ENCODE peak calls at places on chromosomes 11 and 22, in nine cellular contexts. E is fibroblast of lung, B is endothelial cell, Z is neural crest cell, P is astrocyte of the spinal cord, G is AG10803, S is GM10248, U is heart left ventricle, W is IMR-90. T is an unnamed sample.

GRCh38 chr11:1298695-1299492 is 10.5 kb downstream of the TOLLIP start:
- DNase-seq in E (peak), B (no peak), Z (no peak), P (no peak), G (peak), S (no peak), U (peak), W (peak), T (no peak)

GRCh38 chr11:88042238-88043032 is 132.8 kb downstream of the RAB38 start:
- DNase-seq in E (no peak), B (no peak), Z (no peak), P (no peak), G (no peak), S (no peak), U (no peak), W (no peak), T (no peak)

GRCh38 chr22:41222846-41223507 is 17.8 kb downstream of the CHADL start:
- DNase-seq in E (no peak), B (no peak), Z (no peak), P (no peak), G (no peak), S (no peak), U (no peak), W (no peak), T (no peak)

GRCh38 chr11:118202599-118203422 is 22.0 kb downstream of the JAML start:
- DNase-seq in E (no peak), B (no peak), Z (no peak), P (no peak), G (no peak), S (no peak), U (no peak), W (no peak), T (no peak)

GRCh38 chr11:11988099-11988651 is 20.3 kb downstream of the DKK3 start:
- DNase-seq in E (peak), B (no peak), Z (no peak), P (peak), G (peak), S (no peak), U (no peak), W (peak), T (no peak)

GRCh38 chr11:12276356-12276755 is 101.0 kb upstream of the PARVA start:
- DNase-seq in E (no peak), B (no peak), Z (no peak), P (no peak), G (no peak), S (no peak), U (no peak), W (no peak), T (no peak)

GRCh38 chr22:35629406-35630234 is 12.5 kb upstream of the MB start:
- DNase-seq in E (peak), B (no peak), Z (no peak), P (peak), G (peak), S (peak), U (peak), W (peak), T (no peak)

GRCh38 chr11:91265946-91266345 is 958.7 kb upstream of the FAT3 start:
- DNase-seq in E (peak), B (no peak), Z (no peak), P (no peak), G (no peak), S (no peak), U (no peak), W (no peak), T (no peak)

GRCh38 chr11:43579171-43579918 is 101.2 kb upstream of the HSD17B12 start:
- DNase-seq in E (peak), B (peak), Z (no peak), P (peak), G (no peak), S (peak), U (no peak), W (peak), T (no peak)

GRCh38 chr11:110566577-110566976 is 136.8 kb downstream of the FDX1 start:
- DNase-seq in E (no peak), B (no peak), Z (no peak), P (no peak), G (no peak), S (no peak), U (no peak), W (no peak), T (no peak)

GRCh38 chr11:21278840-21279239 is 609.5 kb downstream of the NELL1 start:
- DNase-seq in E (no peak), B (no peak), Z (no peak), P (no peak), G (no peak), S (no peak), U (no peak), W (no peak), T (no peak)

GRCh38 chr11:111939836-111940604 is 2.9 kb downstream of the DIXDC1 start:
- DNase-seq in E (peak), B (no peak), Z (no peak), P (peak), G (peak), S (no peak), U (no peak), W (peak), T (no peak)

GRCh38 chr11:67276821-67277230 is 10.6 kb downstream of the GRK2 start:
- DNase-seq in E (peak), B (no peak), Z (no peak), P (peak), G (peak), S (peak), U (no peak), W (peak), T (no peak)

GRCh38 chr11:34380696-34381095 is 22.9 kb upstream of the ABTB2 start:
- DNase-seq in E (no peak), B (no peak), Z (no peak), P (peak), G (peak), S (no peak), U (no peak), W (peak), T (no peak)

GRCh38 chr11:26626346-26626745 is 54.3 kb upstream of the MUC15 start:
- DNase-seq in E (peak), B (no peak), Z (no peak), P (peak), G (peak), S (no peak), U (no peak), W (no peak), T (no peak)

GRCh38 chr11:92707173-92707619 is 262.3 kb upstream of the MTNR1B start:
- DNase-seq in E (no peak), B (no peak), Z (no peak), P (no peak), G (no peak), S (no peak), U (no peak), W (no peak), T (no peak)

GRCh38 chr11:29809121-29809520 is 207.7 kb downstream of the KCNA4 start:
- DNase-seq in E (no peak), B (no peak), Z (no peak), P (no peak), G (no peak), S (no peak), U (no peak), W (no peak), T (no peak)

GRCh38 chr11:128535468-128536457 is 51.6 kb downstream of the ETS1 start:
- DNase-seq in E (no peak), B (no peak), Z (no peak), P (no peak), G (no peak), S (no peak), U (no peak), W (no peak), T (no peak)

GRCh38 chr22:42796081-42796480 is 61.0 kb downstream of the ARFGAP3 start:
- DNase-seq in E (no peak), B (no peak), Z (no peak), P (no peak), G (no peak), S (no peak), U (no peak), W (no peak), T (no peak)

GRCh38 chr11:27296406-27296994 is 66.5 kb downstream of the CCDC34 start:
- DNase-seq in E (peak), B (no peak), Z (no peak), P (peak), G (peak), S (peak), U (no peak), W (peak), T (no peak)

GRCh38 chr11:129815596-129816461 is at the start of gene TMEM45B:
- DNase-seq in E (no peak), B (peak), Z (peak), P (no peak), G (no peak), S (no peak), U (no peak), W (no peak), T (no peak)

GRCh38 chr22:25126510-25126909 is 73.1 kb upstream of the CRYBB3 start:
- DNase-seq in E (no peak), B (no peak), Z (no peak), P (no peak), G (no peak), S (no peak), U (no peak), W (no peak), T (no peak)

GRCh38 chr22:29079218-29079901 is 6.5 kb downstream of the KREMEN1 start:
- DNase-seq in E (no peak), B (no peak), Z (no peak), P (peak), G (peak), S (no peak), U (no peak), W (no peak), T (no peak)

GRCh38 chr22:29081499-29082236 is 8.8 kb downstream of the KREMEN1 start:
- DNase-seq in E (no peak), B (no peak), Z (no peak), P (no peak), G (no peak), S (no peak), U (no peak), W (no peak), T (no peak)

GRCh38 chr22:29078869-29079207 is 6.0 kb downstream of the KREMEN1 start:
- DNase-seq in E (no peak), B (no peak), Z (no peak), P (no peak), G (no peak), S (no peak), U (no peak), W (no peak), T (no peak)

GRCh38 chr22:29078036-29078868 is 5.4 kb downstream of the KREMEN1 start:
- DNase-seq in E (no peak), B (no peak), Z (no peak), P (no peak), G (no peak), S (no peak), U (no peak), W (no peak), T (no peak)

GRCh38 chr22:29080061-29080975 is 7.5 kb downstream of the KREMEN1 start:
- DNase-seq in E (no peak), B (no peak), Z (no peak), P (no peak), G (peak), S (no peak), U (no peak), W (no peak), T (no peak)
- TF ChIP-seq CTCF in E (no peak), B (no peak), Z (no peak), P (no peak), G (no peak), S (no peak), U (no peak), W (no peak), T (no peak)

DNA sequence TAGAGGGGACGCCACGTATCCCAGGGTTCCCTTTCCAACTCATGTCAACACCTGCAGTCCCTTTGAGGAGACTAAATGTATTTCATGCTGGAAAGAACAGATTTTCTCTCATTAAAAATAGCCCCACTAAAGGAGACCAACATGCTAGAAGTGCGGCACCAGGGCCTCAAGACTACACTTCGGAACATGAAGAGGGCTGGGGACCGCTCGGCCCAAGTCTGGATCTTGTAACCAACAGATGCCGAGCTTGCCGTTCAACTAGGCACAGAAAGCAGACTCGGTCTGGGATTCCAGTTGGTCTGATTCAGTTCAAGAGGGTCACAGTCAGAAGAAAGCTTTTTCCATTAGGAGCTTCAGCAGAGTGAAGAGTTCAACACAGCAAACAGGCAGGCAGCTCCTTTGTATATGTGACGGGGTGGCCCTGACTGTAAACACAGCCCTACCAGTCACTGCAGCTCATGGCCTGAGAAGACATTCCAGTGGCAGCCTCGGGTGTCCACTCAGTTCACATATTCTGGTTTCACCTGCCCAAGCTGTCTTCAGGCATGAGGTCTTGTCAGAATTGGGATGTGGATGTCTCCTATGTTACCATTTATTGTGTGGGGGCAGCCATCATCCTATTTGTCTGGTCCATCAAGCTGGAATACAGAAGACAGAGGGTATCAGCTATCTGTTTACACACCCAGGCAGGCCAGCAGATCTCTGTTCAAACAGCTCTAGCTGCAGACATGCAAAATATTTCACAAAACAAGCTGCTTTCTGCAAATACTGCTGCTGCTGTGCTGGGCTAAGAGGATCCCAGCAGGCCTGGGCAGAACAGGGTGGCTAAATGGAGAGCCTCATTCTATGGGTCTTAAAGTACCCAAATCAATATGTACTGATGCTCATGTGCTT is 8.8 kb downstream of the RIC8A start:
- DNase-seq in E (no peak), B (no peak), Z (no peak), P (no peak), G (no peak), S (no peak), U (no peak), W (no peak), T (no peak)
- TF ChIP-seq CTCF in E (no peak), B (no peak), Z (no peak), P (no peak), G (no peak), S (no peak), U (no peak), W (no peak), T (no peak)

DNA sequence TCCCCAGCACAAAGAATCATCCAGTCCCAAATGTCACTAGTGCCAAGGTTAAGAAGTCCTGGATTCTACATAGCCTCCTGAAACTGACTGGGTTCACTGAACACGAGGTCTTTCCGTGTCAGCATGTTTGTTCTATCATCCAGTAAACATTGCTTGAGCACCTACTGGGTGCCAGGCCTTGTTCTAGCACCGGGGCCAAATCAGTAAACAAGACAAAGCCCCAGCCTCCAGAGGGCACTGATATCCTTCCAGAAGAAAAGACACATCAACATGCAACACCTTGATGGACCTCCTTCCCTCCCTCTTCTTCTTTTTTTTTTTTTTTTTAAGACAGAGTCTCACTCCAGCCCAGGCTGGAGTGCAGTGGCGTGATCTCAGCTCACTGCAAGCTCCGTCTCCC is 26.9 kb downstream of the TPST2 start:
- DNase-seq in E (no peak), B (no peak), Z (no peak), P (no peak), G (no peak), S (no peak), U (no peak), W (no peak), T (no peak)
- TF ChIP-seq CTCF in E (no peak), B (no peak), Z (no peak), P (no peak), G (peak), S (peak), U (no peak), W (no peak), T (peak)

GRCh38 chr11:103327721-103328120 is 218.5 kb downstream of the DYNC2H1 start:
- DNase-seq in E (no peak), B (no peak), Z (no peak), P (no peak), G (no peak), S (no peak), U (no peak), W (peak), T (no peak)

GRCh38 chr11:103325686-103326069 is 216.5 kb downstream of the DYNC2H1 start:
- DNase-seq in E (no peak), B (peak), Z (peak), P (no peak), G (no peak), S (no peak), U (no peak), W (no peak), T (no peak)

GRCh38 chr11:103322861-103323260 is 213.6 kb downstream of the DYNC2H1 start:
- DNase-seq in E (peak), B (no peak), Z (no peak), P (no peak), G (peak), S (no peak), U (peak), W (no peak), T (no peak)

GRCh38 chr11:103326070-103326794 is 217.0 kb downstream of the DYNC2H1 start:
- DNase-seq in E (peak), B (peak), Z (peak), P (peak), G (peak), S (peak), U (peak), W (peak), T (peak)
- TF ChIP-seq CTCF in E (peak), B (peak), Z (peak), P (peak), G (peak), S (peak), U (peak), W (peak), T (peak)

DNA sequence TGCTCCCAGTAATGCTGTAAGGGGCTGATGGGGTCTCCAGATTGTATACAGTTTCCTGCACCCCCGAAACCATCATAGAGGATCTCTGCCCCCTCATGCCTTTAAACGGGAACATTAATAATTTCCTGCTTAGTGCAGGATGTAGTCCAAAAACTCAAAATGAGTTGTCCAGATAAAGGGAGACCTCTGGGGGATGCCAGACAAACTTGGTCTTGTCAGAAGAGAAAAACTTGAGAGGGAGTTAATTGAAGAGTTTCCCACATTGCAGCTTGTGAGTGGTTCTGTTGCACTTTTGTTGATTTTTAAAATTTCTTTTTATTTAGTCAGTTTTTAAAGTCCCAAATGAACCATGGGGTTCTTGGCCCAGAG is 132.1 kb downstream of the COMMD9 start:
- DNase-seq in E (peak), B (no peak), Z (no peak), P (no peak), G (no peak), S (no peak), U (no peak), W (no peak), T (no peak)
- TF ChIP-seq CTCF in E (no peak), B (no peak), Z (no peak), P (no peak), G (peak), S (no peak), U (no peak), W (no peak), T (no peak)

DNA sequence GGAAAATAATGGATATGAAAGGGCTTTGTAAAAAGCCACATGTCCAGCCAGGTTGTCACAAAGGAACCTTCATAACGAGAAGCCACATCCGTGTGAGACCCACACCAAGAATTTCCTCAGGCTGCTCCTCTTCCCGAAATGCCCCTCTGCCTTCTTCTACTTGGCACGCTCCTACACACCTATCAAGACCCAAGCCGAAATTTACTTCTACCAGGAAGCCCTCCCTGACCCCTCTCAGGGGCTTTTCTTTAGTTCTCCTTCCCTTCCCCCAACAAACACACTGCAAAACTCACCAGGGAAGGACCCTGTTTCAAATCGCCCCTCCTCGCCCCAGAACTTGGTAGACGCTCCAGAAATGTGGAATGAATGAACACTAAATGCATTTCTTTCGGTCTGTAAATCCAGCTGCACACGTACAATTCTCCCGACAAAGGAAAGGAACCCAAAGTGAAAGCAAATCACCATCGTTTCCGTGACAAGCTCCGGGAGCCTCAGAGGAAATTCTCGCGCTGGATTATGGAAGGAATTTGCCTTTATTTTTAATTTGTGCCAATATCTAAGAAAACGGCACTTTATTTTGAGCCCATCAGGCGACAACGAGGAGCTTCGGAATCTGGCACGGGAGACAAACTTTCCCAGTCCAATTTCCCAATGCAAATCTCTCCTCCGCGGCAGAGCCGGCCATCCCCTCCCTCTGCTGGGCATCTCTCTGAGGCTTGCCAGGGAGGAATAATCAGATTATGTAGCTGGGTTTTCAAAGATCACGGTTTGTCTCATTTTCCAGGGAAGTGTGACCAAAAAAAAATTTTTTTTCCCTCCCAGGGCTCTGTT is 13.2 kb upstream of the SHISAL1 start:
- DNase-seq in E (peak), B (no peak), Z (no peak), P (peak), G (peak), S (no peak), U (no peak), W (peak), T (no peak)
- TF ChIP-seq CTCF in E (peak), B (no peak), Z (no peak), P (peak), G (peak), S (no peak), U (no peak), W (peak), T (peak)

GRCh38 chr11:61485080-61485479 is 23.5 kb upstream of the LRRC10B start:
- DNase-seq in E (no peak), B (no peak), Z (no peak), P (no peak), G (no peak), S (no peak), U (no peak), W (no peak), T (no peak)

GRCh38 chr11:61486004-61486615 is 22.4 kb upstream of the LRRC10B start:
- DNase-seq in E (no peak), B (no peak), Z (no peak), P (no peak), G (no peak), S (no peak), U (no peak), W (no peak), T (no peak)

GRCh38 chr11:61488651-61489291 is 19.8 kb upstream of the LRRC10B start:
- DNase-seq in E (peak), B (peak), Z (peak), P (no peak), G (no peak), S (no peak), U (peak), W (no peak), T (no peak)

GRCh38 chr11:61487342-61488025 is 21.1 kb upstream of the LRRC10B start:
- DNase-seq in E (no peak), B (no peak), Z (no peak), P (no peak), G (no peak), S (no peak), U (no peak), W (no peak), T (no peak)

DNA sequence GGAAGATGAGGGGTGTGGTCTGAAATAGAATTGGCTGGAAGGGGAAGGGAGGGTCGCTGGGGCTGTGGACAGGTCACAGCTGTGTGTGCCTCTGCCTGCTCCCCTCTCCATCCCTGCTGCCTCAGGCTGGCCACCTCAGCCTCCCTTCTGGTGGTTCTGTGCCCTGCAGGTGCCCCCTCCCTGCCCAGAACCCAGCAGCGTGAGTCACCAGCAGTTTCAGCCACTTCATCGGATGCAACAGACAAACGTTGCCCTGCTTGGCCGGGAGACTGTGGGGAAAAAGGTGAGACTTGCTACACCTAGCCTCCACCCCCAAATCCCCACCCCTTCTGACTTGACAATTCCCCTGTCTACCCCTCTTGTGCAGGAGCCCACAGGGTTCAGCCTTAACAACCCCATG is 21.8 kb upstream of the LRRC10B start:
- DNase-seq in E (no peak), B (no peak), Z (no peak), P (no peak), G (no peak), S (no peak), U (no peak), W (no peak), T (no peak)
- TF ChIP-seq CTCF in E (no peak), B (no peak), Z (no peak), P (no peak), G (no peak), S (no peak), U (no peak), W (no peak), T (no peak)